ENCODE peak calls at places on chromosomes 5 and 9, in five cellular contexts. K, E, V, F and B are unnamed samples.

GRCh38 chr5:136127560-136127959 is 5.1 kb upstream of the SMAD5 start:
- DNase-seq in K (no peak), E (no peak), V (no peak), F (no peak), B (no peak)

GRCh38 chr9:116574027-116574679 is 113.0 kb upstream of the TRIM32 start:
- DNase-seq in K (no peak), E (no peak), V (no peak), F (no peak), B (peak)

GRCh38 chr5:23977996-23978395 is 470.6 kb downstream of the PRDM9 start:
- DNase-seq in K (peak), E (no peak), V (no peak), F (no peak), B (peak)

GRCh38 chr9:128122809-128123175 is 4.7 kb downstream of the PTGES2 start:
- DNase-seq in K (no peak), E (no peak), V (no peak), F (no peak), B (no peak)

GRCh38 chr5:180803181-180804128 is 849 bp upstream of the MGAT1 start:
- DNase-seq in K (peak), E (no peak), V (peak), F (no peak), B (peak)

GRCh38 chr5:169942181-169942580 is 38.1 kb downstream of the INSYN2B start:
- DNase-seq in K (no peak), E (no peak), V (no peak), F (no peak), B (no peak)

GRCh38 chr5:120298981-120299380 is 165.1 kb upstream of the PRR16 start:
- DNase-seq in K (no peak), E (no peak), V (no peak), F (no peak), B (no peak)

GRCh38 chr5:106875591-106876297 is 795.0 kb downstream of the EFNA5 start:
- DNase-seq in K (peak), E (peak), V (no peak), F (peak), B (no peak)

GRCh38 chr9:137295313-137296213 is 6.5 kb downstream of the NRARP start:
- DNase-seq in K (peak), E (no peak), V (no peak), F (no peak), B (peak)

GRCh38 chr5:138974227-138975063 is 99.3 kb upstream of the LRRTM2 start:
- DNase-seq in K (no peak), E (no peak), V (no peak), F (no peak), B (no peak)

GRCh38 chr5:154309361-154309725 is 118.8 kb downstream of the GALNT10 start:
- DNase-seq in K (no peak), E (no peak), V (no peak), F (no peak), B (no peak)

DNA sequence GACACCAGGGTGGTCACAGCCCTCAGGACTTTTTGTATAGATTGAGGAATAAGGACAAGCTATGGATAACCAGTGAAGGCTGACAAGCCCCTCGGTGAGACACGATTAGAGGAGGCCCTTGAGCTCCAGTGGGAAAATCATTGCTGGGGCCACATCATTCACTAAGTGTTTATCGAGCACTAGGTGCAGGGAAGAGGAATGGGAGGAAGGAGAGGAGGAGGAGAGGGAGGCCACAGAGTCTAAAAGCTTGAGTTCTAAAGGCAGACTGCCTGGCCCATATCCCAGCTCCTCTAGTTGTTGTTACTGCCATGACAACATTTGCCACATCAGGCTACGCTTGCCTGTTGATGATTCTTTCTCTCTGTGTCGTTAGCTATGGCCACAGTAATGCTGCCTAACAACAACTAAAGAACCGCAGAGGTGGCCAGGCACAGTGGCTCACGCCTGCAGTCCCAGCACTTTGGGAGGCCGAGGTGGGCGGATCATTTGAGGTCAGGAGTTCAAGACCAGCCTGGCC is 37.6 kb downstream of the NKX2-5 start:
- DNase-seq in K (no peak), E (no peak), V (no peak), F (no peak), B (no peak)
- TF ChIP-seq REST in K (no peak), E (no peak), V (no peak), F (no peak), B (no peak)

GRCh38 chr5:111699324-111699723 is 57.7 kb downstream of the NREP start:
- DNase-seq in K (no peak), E (no peak), V (no peak), F (no peak), B (no peak)

GRCh38 chr5:111697881-111698757 is 58.9 kb downstream of the NREP start:
- DNase-seq in K (no peak), E (no peak), V (no peak), F (no peak), B (no peak)

GRCh38 chr5:111703662-111704061 is 53.3 kb downstream of the NREP start:
- DNase-seq in K (no peak), E (no peak), V (peak), F (no peak), B (no peak)

GRCh38 chr5:111697215-111697614 is 59.8 kb downstream of the NREP start:
- DNase-seq in K (no peak), E (no peak), V (no peak), F (no peak), B (no peak)

DNA sequence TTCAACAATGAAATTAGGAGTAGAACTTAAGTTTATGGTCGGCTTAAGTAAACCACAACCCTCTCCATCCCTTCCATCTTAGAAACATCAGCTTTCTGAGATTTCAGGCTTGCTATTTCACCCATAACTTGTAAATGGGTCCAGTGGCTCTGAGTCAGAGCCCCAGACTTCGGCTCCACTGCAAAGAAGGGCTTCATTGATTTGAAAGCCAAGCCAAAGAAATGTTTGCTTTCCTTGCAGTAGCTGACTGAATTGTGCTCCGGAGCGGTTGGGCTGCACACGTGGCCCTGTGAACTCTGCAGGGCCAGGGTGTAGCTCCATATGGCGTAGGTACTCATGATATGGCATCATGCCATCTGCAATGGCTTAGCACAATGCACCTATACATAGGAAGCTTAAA is 57.0 kb downstream of the NREP start:
- DNase-seq in K (no peak), E (no peak), V (no peak), F (no peak), B (no peak)
- TF ChIP-seq SIN3A in K (no peak), E (no peak), V (no peak), F (no peak), B (no peak)

DNA sequence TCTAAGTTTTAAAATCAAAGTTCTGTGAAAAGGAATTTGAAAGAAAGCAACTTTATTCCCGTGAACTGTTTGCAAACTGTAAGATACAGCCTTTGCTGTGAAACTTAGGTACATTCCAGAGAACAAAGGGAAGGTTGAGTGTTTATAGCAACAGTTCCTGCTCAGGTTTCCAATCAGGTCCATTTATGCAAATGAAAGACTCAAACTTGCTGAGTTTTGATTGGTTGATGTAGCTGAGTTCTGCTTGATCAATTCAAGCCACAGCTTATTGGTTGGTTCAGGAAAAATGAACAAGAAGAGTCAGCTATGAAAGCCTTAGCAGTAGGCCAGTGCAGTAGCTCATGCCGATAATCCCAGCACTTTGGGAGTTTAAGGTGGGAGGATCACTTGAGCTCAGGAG is 37.9 kb downstream of the SLC27A6 start:
- DNase-seq in K (no peak), E (no peak), V (no peak), F (no peak), B (no peak)
- TF ChIP-seq REST in K (no peak), E (no peak), V (no peak), F (no peak), B (no peak)

GRCh38 chr9:89452561-89452960 is 45.4 kb downstream of the SEMA4D start:
- DNase-seq in K (no peak), E (no peak), V (no peak), F (no peak), B (no peak)
- TF ChIP-seq SIN3A in K (no peak), E (no peak), V (no peak), F (no peak), B (no peak)

GRCh38 chr9:110427497-110428104 is 89.9 kb upstream of the TXNDC8 start:
- DNase-seq in K (peak), E (peak), V (no peak), F (peak), B (peak)
- TF ChIP-seq REST in K (no peak), E (no peak), V (no peak), F (no peak), B (no peak)

DNA sequence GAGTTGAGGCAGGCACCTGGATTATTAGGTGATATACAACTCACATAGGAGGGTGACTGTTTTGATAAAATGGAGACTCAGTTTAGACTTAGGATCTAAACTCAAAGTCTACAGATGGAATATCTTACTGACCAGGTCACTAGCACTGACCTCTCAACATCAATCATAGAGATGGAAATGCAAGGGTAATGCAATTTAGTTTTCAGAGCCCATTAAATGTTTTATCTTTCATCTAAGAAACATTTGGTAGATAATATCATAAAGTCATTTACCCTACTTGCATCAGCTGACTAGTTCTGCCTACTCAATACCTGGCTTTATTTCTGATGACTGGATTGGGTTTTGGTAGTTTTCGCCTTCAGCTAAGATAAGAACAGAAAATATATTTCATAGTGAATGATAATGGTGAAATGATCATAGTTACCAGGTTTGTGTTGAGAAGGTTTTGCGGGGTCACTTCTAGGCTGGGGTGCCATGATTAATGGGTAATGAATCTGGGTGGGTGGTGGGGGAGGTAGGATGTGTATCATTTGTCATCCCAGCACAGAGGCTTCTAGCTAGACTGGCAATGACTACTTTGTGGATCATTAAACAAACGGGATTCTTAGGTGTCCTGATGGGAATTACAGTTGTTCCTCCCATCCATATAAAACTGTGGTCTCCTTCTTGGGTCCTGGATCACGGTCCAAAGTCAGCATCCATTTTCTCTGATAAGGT is 173.4 kb downstream of the PPP2R2B start:
- DNase-seq in K (no peak), E (no peak), V (no peak), F (no peak), B (no peak)
- TF ChIP-seq SIN3A in K (no peak), E (no peak), V (no peak), F (no peak), B (no peak)